ENCODE peak calls at places on chromosomes 1 and 21, in five cellular contexts. G is prostate gland, O is GM12891, Y is vagina, I is suprapubic skin. E is an unnamed sample.

GRCh38 chr1:243924588-243925349 is 74.7 kb upstream of the AKT3 start:
- DNase-seq in G (no peak), O (no peak), Y (no peak), I (no peak), E (peak)

GRCh38 chr21:45123440-45123839 is 49.1 kb downstream of the ADARB1 start:
- DNase-seq in G (no peak), O (no peak), Y (no peak), I (no peak), E (no peak)

GRCh38 chr1:21670059-21670881 is 1.1 kb upstream of the RAP1GAP start:
- DNase-seq in G (no peak), O (no peak), Y (no peak), I (peak), E (peak)

GRCh38 chr21:35216966-35217365 is 167.9 kb upstream of the RUNX1 start:
- DNase-seq in G (no peak), O (no peak), Y (no peak), I (no peak), E (no peak)

GRCh38 chr1:111406325-111406768 is 21.2 kb downstream of the OVGP1 start:
- DNase-seq in G (peak), O (peak), Y (no peak), I (no peak), E (peak)

GRCh38 chr1:88985692-88986091 is 6.7 kb downstream of the KYAT3 start:
- DNase-seq in G (no peak), O (no peak), Y (no peak), I (no peak), E (no peak)

GRCh38 chr1:1616045-1616821 is 933 bp downstream of the MIB2 start:
- DNase-seq in G (peak), O (peak), Y (no peak), I (no peak), E (no peak)

GRCh38 chr1:8902765-8903164 is 24.3 kb upstream of the ENO1 start:
- DNase-seq in G (no peak), O (no peak), Y (no peak), I (no peak), E (no peak)

GRCh38 chr1:6288674-6289073 is 27.8 kb upstream of the GPR153 start:
- DNase-seq in G (no peak), O (no peak), Y (no peak), I (no peak), E (no peak)

GRCh38 chr1:248837045-248837793 is 805 bp upstream of the ZNF672 start:
- DNase-seq in G (no peak), O (no peak), Y (no peak), I (peak), E (no peak)
- TF ChIP-seq POLR2AphosphoS5 in G (no peak), O (no peak), Y (no peak), I (no peak), E (no peak)

GRCh38 chr1:209883341-209883971 is 54.6 kb upstream of the SYT14 start:
- DNase-seq in G (no peak), O (no peak), Y (no peak), I (no peak), E (no peak)

GRCh38 chr1:209886219-209886536 is 51.8 kb upstream of the SYT14 start:
- DNase-seq in G (no peak), O (no peak), Y (peak), I (no peak), E (no peak)

GRCh38 chr1:209885403-209886218 is 52.4 kb upstream of the SYT14 start:
- DNase-seq in G (no peak), O (no peak), Y (no peak), I (no peak), E (no peak)

GRCh38 chr1:209884249-209884648 is 53.8 kb upstream of the SYT14 start:
- DNase-seq in G (no peak), O (no peak), Y (no peak), I (no peak), E (no peak)

GRCh38 chr1:209884665-209885117 is 53.3 kb upstream of the SYT14 start:
- DNase-seq in G (no peak), O (no peak), Y (peak), I (no peak), E (no peak)
- TF ChIP-seq POLR2AphosphoS5 in G (no peak), O (no peak), Y (peak), I (no peak), E (no peak)

GRCh38 chr21:39452207-39452964 is 616 bp downstream of the SH3BGR start:
- DNase-seq in G (no peak), O (no peak), Y (no peak), I (no peak), E (no peak)
- TF ChIP-seq POLR2AphosphoS5 in G (no peak), O (no peak), Y (no peak), I (no peak), E (no peak)

DNA sequence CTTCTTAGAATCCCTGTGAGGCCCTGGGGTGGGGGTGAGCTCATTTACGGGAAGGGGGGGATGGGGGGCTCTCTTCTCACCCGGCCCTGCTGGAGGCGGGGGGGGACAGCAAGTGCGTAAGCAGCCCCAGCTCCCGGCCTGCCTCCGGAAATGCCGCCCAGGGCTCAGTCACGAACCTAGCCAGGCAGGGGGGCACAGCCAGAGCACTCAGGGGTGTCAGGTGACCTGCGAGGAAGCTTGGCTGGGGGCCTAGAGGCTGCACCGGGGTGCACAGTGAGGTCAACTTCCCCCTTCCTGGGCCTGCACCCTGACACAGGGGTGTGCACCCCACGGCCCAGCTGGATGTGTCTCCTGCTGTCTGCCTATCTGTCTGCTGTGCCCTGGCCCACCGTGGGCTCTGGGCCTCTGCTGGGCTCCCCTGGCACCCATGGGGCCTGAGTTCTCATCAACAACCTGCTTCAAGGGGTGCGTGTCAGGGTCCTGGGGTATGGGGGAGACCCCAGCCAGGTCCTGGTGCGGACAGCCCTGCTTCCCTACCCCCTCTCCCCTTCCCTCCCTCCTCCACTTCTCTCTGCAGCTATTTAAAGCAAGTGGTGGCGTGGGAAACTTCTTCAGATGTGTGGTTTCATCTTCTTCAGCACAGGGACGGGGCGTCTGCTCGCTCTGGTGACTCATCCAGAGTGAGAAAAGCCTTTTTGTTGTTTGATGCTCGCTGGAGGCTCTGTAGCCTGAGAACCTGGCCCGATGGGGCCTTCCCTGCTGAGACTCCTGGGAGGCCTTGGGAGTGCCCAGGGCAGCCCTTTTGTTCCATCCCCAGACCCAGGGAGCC is 92.5 kb upstream of the RUNX3 start:
- DNase-seq in G (peak), O (peak), Y (no peak), I (no peak), E (peak)
- TF ChIP-seq POLR2AphosphoS5 in G (no peak), O (peak), Y (no peak), I (no peak), E (no peak)

GRCh38 chr1:160522622-160523345 is at the start of gene SLAMF6:
- DNase-seq in G (no peak), O (no peak), Y (no peak), I (no peak), E (no peak)
- TF ChIP-seq POLR2AphosphoS5 in G (no peak), O (peak), Y (no peak), I (no peak), E (no peak)

DNA sequence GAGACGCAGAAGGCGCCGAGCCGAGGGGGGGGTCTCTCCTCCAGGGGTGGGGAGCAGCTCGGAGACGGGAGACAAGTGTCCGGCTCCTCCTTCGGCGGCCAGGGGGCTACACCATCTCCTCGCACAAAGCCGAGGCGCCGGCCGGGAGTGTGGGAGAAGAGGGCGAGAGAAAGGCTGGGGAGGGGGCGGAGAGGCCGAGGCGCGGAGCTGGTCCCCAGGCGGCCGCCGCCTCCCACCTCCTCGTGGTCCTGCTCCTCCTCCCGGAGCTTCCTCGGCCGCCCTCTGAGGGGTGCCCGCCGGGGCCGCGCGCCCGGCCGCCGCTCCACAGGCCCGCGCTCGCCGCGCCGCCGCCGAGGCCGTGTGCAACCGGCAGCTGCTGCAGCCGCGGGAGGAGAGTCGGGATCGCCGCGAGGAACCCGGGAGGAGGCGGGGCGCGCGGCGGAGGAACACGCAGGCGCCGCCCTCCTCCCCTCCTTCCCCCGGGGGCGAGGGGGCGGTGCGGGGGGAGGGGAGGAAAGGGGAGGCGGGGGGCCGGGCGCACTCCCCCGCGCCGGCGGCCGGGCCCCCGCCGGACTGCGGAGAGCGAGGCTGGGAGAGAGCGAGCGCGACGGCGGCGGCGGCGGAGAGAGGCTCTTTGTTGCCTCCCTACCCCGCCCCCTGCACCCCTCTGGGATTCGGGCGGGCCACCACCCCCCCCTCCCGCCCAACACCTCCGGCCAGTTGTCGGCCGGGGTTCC is at the start of gene ENAH:
- DNase-seq in G (peak), O (peak), Y (no peak), I (peak), E (peak)
- TF ChIP-seq POLR2AphosphoS5 in G (peak), O (no peak), Y (no peak), I (no peak), E (peak)